ENCODE peak calls at places on chromosome 22, in nine cellular contexts. Y, M, E, U, N, Z, D, K and V are unnamed samples.

GRCh38 chr22:35540600-35541253 is at the start of gene RASD2:
- DNase-seq in Z (peak; percentile 31), N (no peak), Y (peak; percentile 19), U (peak; percentile 22), K (peak; percentile 47), D (no peak), E (peak; percentile 58), M (no peak), V (no peak)

GRCh38 chr22:25629613-25630012 is 65.1 kb downstream of the GRK3 start:
- DNase-seq in K (no peak), N (no peak), M (no peak), E (no peak), D (no peak), Y (no peak), U (no peak), Z (no peak), V (no peak)

GRCh38 chr22:19819911-19820879 is 34.5 kb downstream of the GNB1L start:
- DNase-seq in N (no peak), Y (no peak), M (peak; percentile 76), D (no peak), U (peak; percentile 6), E (no peak), Z (no peak), K (no peak), V (no peak)

GRCh38 chr22:24140357-24140756 is 40.9 kb upstream of the SUSD2 start:
- DNase-seq in U (no peak), D (no peak), Y (peak; percentile 40), E (no peak), K (no peak), N (peak; percentile 16), M (no peak), Z (no peak), V (no peak)

GRCh38 chr22:21623402-21623970 is 6.3 kb downstream of the YDJC start:
- DNase-seq in D (no peak), U (no peak), M (no peak), E (no peak), K (no peak), N (no peak), Z (no peak), Y (no peak), V (no peak)

GRCh38 chr22:20023214-20023613 is 2.3 kb downstream of the TANGO2 start:
- DNase-seq in Z (no peak), Y (no peak), K (no peak), N (no peak), U (no peak), M (no peak), D (no peak), E (no peak), V (no peak)

GRCh38 chr22:19128009-19128401 is 3.1 kb upstream of the TSSK2 start:
- DNase-seq in N (no peak), Z (no peak), E (no peak), M (no peak), K (no peak), D (no peak), Y (no peak), U (no peak), V (no peak)

GRCh38 chr22:30196141-30196866 is 50.3 kb downstream of the LIF start:
- DNase-seq in Z (peak; percentile 99), M (peak; percentile 94), K (peak; percentile 84), E (peak; percentile 68), D (peak; percentile 100), U (peak; percentile 66), N (peak; percentile 100), Y (peak; percentile 100), V (peak; percentile 100)

GRCh38 chr22:44365196-44365802 is 52.5 kb upstream of the SHISAL1 start:
- DNase-seq in K (no peak), Z (no peak), Y (no peak), D (no peak), N (no peak), U (no peak), E (no peak), M (no peak), V (no peak)

GRCh38 chr22:42793848-42794405 is 63.1 kb downstream of the ARFGAP3 start:
- DNase-seq in Z (no peak), D (no peak), Y (no peak), N (no peak), E (no peak), M (no peak), U (peak; percentile 11), K (no peak), V (no peak)

GRCh38 chr22:42796081-42796480 is 61.0 kb downstream of the ARFGAP3 start:
- DNase-seq in Z (no peak), Y (no peak), K (no peak), D (no peak), E (no peak), N (no peak), M (no peak), U (no peak), V (no peak)

GRCh38 chr22:42792909-42793847 is 63.9 kb downstream of the ARFGAP3 start:
- DNase-seq in U (peak; percentile 11), K (no peak), D (no peak), Y (no peak), M (no peak), E (no peak), Z (no peak), N (no peak), V (no peak)

GRCh38 chr22:42797021-42797420 is 60.1 kb downstream of the ARFGAP3 start:
- DNase-seq in D (no peak), Y (peak; percentile 27), Z (peak; percentile 33), K (no peak), E (no peak), M (no peak), N (no peak), U (peak; percentile 6), V (no peak)

DNA sequence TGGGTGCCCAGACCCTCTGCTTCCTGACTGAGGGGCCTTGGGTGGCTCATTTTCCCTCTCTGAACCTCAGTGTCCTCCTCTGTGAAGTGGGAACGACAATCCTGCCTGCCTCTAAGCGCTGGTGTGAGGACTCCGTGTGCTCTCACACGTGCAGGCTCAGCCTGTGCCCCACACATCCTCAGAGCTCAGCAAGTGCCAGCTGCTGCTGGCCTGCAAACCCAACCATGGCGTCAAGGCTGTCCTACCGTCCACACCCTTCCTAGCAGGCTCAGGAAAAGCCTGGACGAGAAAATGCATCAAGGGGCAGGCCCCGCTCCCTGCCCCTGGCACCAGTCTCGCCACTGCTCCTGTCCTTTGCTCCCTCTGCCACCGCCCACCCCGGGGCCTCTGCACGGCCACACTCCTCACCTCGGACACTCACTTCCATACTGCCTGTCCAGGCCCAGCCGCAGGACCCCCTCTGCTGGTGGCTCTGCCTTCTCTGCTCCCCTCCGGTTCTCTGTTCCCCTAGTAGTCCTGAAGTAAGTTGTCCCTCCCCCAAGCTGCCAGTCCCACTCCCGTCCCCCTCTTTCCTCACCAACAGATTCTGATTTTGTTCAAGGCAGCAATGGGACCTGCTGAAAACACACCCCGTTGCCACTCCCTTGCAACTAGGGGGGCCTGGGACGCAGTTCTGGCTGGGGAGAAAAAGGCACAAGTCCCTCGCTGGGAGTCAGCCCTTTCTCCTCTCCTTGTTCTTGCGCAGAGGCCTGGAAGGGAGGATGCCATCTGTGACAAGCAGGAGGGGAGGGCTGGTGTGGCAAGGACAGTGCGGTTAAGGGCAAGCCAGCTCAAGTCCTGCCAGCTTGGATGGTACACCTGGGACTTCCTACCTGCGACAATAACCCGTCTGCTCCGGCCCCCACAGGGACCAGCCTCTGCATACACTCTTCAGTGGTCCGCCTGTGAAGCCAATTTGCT is 62.2 kb downstream of the ARFGAP3 start:
- DNase-seq in D (no peak), U (peak; percentile 10), E (no peak), M (no peak), Z (no peak), N (no peak), Y (no peak), K (peak; percentile 24), V (no peak)
- TF ChIP-seq CTCF in D (peak; percentile 26), U (no peak), E (no peak), M (peak; percentile 23), Z (peak; percentile 7), N (no peak), Y (no peak), K (no peak), V (peak; percentile 24)

DNA sequence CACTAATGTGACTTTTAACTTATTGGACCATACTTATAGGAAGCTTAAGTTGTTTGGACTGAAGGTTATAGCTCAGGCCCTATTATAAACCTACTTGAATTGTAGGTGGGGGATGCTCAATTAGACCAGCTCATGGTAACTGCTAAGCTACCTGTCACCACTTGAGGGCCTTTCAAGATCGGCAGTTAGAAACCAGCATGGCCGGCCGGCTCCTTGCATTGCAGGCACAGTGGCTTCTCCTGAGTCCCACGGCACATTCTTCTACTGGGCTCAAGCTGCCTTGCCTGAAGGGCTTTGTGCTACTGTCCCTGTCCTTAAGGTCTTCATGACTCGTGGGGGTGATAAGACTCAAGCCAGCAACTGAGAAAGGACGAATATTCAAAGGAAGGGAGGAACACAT is 70.8 kb downstream of the TBC1D22A start:
- DNase-seq in Z (peak; percentile 42), K (peak; percentile 30), U (peak; percentile 62), E (no peak), M (no peak), D (no peak), N (no peak), Y (peak; percentile 25), V (peak; percentile 47)
- TF ChIP-seq CTCF in Z (peak; percentile 36), K (peak; percentile 15), U (peak; percentile 61), E (no peak), M (peak; percentile 38), D (peak; percentile 24), N (no peak), Y (peak; percentile 35), V (peak; percentile 46)

DNA sequence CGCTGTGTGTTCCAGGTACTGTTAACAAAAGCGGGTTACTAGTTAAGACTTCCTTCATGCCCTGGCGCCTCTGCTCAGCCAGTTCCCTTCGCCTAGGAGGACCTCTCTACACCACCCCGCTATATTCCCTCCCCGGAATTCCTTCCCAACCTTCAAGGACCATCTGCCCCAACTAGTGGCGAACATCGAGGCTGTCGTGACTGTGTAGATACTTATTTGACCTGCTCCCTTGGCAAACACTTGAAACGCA is 450 bp upstream of the BCL2L13 start:
- DNase-seq in U (no peak), N (no peak), Y (no peak), D (no peak), Z (no peak), M (no peak), K (no peak), E (no peak), V (no peak)
- TF ChIP-seq CTCF in U (no peak), N (no peak), Y (peak; percentile 19), D (peak; percentile 11), Z (peak; percentile 11), M (peak; percentile 8), K (no peak), E (no peak), V (peak; percentile 9)

GRCh38 chr22:28883917-28884753 is 763 bp downstream of the ZNRF3 start:
- DNase-seq in K (peak; percentile 61), Z (peak; percentile 55), U (peak; percentile 54), D (no peak), E (peak; percentile 42), M (no peak), Y (peak; percentile 44), N (peak; percentile 33), V (no peak)
- TF ChIP-seq CTCF in K (no peak), Z (no peak), U (peak; percentile 7), D (no peak), E (no peak), M (peak; percentile 19), Y (peak; percentile 12), N (no peak), V (no peak)

GRCh38 chr22:22720201-22720723 is 75.8 kb downstream of the GGTLC2 start:
- DNase-seq in Z (peak; percentile 75), M (no peak), N (peak; percentile 57), D (no peak), Y (peak; percentile 34), K (peak; percentile 61), E (peak; percentile 35), U (no peak), V (peak; percentile 36)
- TF ChIP-seq CTCF in Z (peak; percentile 79), M (peak; percentile 43), N (peak; percentile 44), D (peak; percentile 45), Y (peak; percentile 33), K (peak; percentile 57), E (peak; percentile 15), U (peak; percentile 16), V (peak; percentile 41)